ENCODE peak calls at places on chromosome 7, in five cellular contexts. P, T, M, Z and V are unnamed samples.

GRCh38 chr7:95430864-95431263 is 4.0 kb downstream of the PON2 start:
- DNase-seq in P (no peak), T (no peak), M (no peak), Z (no peak), V (peak)

GRCh38 chr7:133339772-133340171 is 86.9 kb downstream of the EXOC4 start:
- DNase-seq in P (no peak), T (no peak), M (no peak), Z (no peak), V (no peak)

GRCh38 chr7:118153551-118154177 is 30.3 kb upstream of the LSM8 start:
- DNase-seq in P (no peak), T (peak), M (no peak), Z (no peak), V (peak)

GRCh38 chr7:106064836-106065559 is 47.1 kb downstream of the SYPL1 start:
- DNase-seq in P (no peak), T (peak), M (peak), Z (peak), V (peak)

GRCh38 chr7:155447603-155448002 is 10.3 kb upstream of the EN2 start:
- DNase-seq in P (no peak), T (no peak), M (no peak), Z (no peak), V (no peak)

GRCh38 chr7:159063046-159063840 is 81.4 kb downstream of the VIPR2 start:
- DNase-seq in P (no peak), T (no peak), M (no peak), Z (no peak), V (no peak)

GRCh38 chr7:118214833-118215182 is 9.7 kb upstream of the ANKRD7 start:
- DNase-seq in P (no peak), T (no peak), M (no peak), Z (no peak), V (no peak)

GRCh38 chr7:107196834-107197610 is 28.2 kb downstream of the HBP1 start:
- DNase-seq in P (no peak), T (no peak), M (no peak), Z (no peak), V (no peak)